ENCODE peak calls at places on chromosomes 6 and 20, in six cellular contexts. One of them, this sample, is unnamed. For H3K4me1, the result is how much of the 10 kb centered on the place peaks cover.

GRCh38 chr6:53320964-53321363 is 27.8 kb downstream of the ELOVL5 start:
- DNase-seq in pancreas: no peak
- DNase-seq in tibial artery: no peak
- DNase-seq in neuronal stem cell: no peak
- DNase-seq in CD8-positive, alpha-beta T cell: no peak
- DNase-seq in breast epithelium: no peak
- DNase-seq in this sample: no peak

GRCh38 chr20:10558635-10559187 is 115.1 kb downstream of the JAG1 start:
- DNase-seq in CD8-positive, alpha-beta T cell: peak
- DNase-seq in breast epithelium: no peak
- DNase-seq in neuronal stem cell: no peak
- DNase-seq in pancreas: no peak
- DNase-seq in tibial artery: no peak
- DNase-seq in this sample: no peak

GRCh38 chr20:23419657-23419994 is 1.7 kb downstream of the NAPB start:
- DNase-seq in breast epithelium: no peak
- DNase-seq in tibial artery: no peak
- DNase-seq in pancreas: no peak
- DNase-seq in CD8-positive, alpha-beta T cell: no peak
- DNase-seq in neuronal stem cell: no peak
- DNase-seq in this sample: no peak

GRCh38 chr20:63941282-63942060 is 14.7 kb downstream of the UCKL1 start:
- DNase-seq in CD8-positive, alpha-beta T cell: peak
- DNase-seq in neuronal stem cell: no peak
- DNase-seq in pancreas: peak
- DNase-seq in breast epithelium: no peak
- DNase-seq in tibial artery: peak
- DNase-seq in this sample: peak

GRCh38 chr6:25180630-25181375 is 98.4 kb upstream of the CARMIL1 start:
- DNase-seq in CD8-positive, alpha-beta T cell: no peak
- DNase-seq in neuronal stem cell: no peak
- DNase-seq in breast epithelium: no peak
- DNase-seq in tibial artery: no peak
- DNase-seq in pancreas: no peak
- DNase-seq in this sample: no peak

GRCh38 chr6:124997196-124997875 is 35.1 kb downstream of the RNF217 start:
- DNase-seq in neuronal stem cell: no peak
- DNase-seq in CD8-positive, alpha-beta T cell: no peak
- DNase-seq in tibial artery: no peak
- DNase-seq in pancreas: no peak
- DNase-seq in breast epithelium: no peak
- DNase-seq in this sample: no peak

GRCh38 chr6:136415351-136416005 is 125.8 kb upstream of the BCLAF1 start:
- DNase-seq in breast epithelium: no peak
- DNase-seq in neuronal stem cell: no peak
- DNase-seq in tibial artery: peak
- DNase-seq in pancreas: no peak
- DNase-seq in CD8-positive, alpha-beta T cell: no peak
- DNase-seq in this sample: no peak

GRCh38 chr6:111263837-111264236 is 176.5 kb downstream of the SLC16A10 start:
- DNase-seq in breast epithelium: no peak
- DNase-seq in CD8-positive, alpha-beta T cell: no peak
- DNase-seq in pancreas: no peak
- DNase-seq in neuronal stem cell: no peak
- DNase-seq in tibial artery: no peak
- DNase-seq in this sample: no peak

GRCh38 chr20:10434832-10435812 is at the start of gene SLX4IP:
- DNase-seq in tibial artery: peak
- DNase-seq in CD8-positive, alpha-beta T cell: peak
- DNase-seq in breast epithelium: peak
- DNase-seq in neuronal stem cell: peak
- DNase-seq in pancreas: peak
- DNase-seq in this sample: peak

GRCh38 chr6:125421853-125422252 is 120.1 kb upstream of the HDDC2 start:
- DNase-seq in breast epithelium: no peak
- DNase-seq in CD8-positive, alpha-beta T cell: no peak
- DNase-seq in tibial artery: peak
- DNase-seq in neuronal stem cell: peak
- DNase-seq in pancreas: no peak
- DNase-seq in this sample: peak

GRCh38 chr6:37204014-37204751 is 34.2 kb downstream of the PIM1 start:
- DNase-seq in tibial artery: no peak
- DNase-seq in pancreas: peak
- DNase-seq in breast epithelium: no peak
- DNase-seq in neuronal stem cell: no peak
- DNase-seq in CD8-positive, alpha-beta T cell: no peak
- DNase-seq in this sample: no peak

DNA sequence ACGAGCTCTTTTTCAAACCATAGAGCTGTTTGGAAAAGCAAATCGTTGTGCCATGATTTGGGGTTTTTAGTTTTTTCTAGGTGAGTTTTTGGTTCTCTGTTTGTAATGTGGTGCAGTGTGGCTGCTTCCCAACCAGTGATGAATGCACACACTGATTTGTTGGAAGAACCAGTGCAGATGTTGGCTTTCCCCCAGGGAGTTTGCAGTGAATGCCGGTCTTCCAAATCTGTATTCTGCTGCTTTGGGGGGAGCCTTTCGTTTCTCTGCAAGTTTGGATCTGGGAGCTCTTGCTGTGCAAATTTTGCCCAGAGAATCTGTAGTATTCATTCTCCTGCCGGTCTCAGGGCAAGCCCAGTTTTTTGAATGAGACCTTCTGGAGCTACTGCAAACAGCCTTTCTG is 14.5 kb downstream of the HECA start:
- DNase-seq in tibial artery: no peak
- DNase-seq in breast epithelium: no peak
- DNase-seq in CD8-positive, alpha-beta T cell: no peak
- DNase-seq in pancreas: no peak
- DNase-seq in neuronal stem cell: no peak
- DNase-seq in this sample: no peak
- H3K4me1 ChIP-seq in tibial artery: under half
- H3K4me1 ChIP-seq in breast epithelium: under half
- H3K4me1 ChIP-seq in CD8-positive, alpha-beta T cell: half or more
- H3K4me1 ChIP-seq in pancreas: under half
- H3K4me1 ChIP-seq in neuronal stem cell: under half
- H3K4me1 ChIP-seq in this sample: half or more

DNA sequence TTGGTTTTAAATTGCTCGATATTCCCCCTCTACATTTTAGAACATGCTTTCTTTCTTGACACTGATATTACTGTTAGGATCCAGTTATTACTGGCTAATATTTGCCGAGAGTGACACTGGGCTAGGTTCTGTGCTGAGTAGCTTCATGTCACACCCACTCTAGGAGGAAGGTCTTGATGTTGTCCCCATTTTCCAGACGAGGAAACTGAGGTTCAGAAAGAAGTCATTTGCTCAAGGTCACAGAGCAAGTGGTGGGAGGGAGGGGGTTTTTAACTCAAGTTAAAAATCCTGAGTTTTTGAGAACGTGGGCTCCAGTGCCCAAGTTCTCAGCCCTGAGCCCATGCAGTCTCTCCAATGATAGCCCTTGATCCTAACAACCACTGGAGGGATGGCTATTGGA is 18.9 kb downstream of the TGM2 start:
- DNase-seq in neuronal stem cell: no peak
- DNase-seq in CD8-positive, alpha-beta T cell: no peak
- DNase-seq in pancreas: no peak
- DNase-seq in tibial artery: no peak
- DNase-seq in breast epithelium: no peak
- DNase-seq in this sample: no peak
- H3K4me1 ChIP-seq in neuronal stem cell: under half
- H3K4me1 ChIP-seq in CD8-positive, alpha-beta T cell: under half
- H3K4me1 ChIP-seq in pancreas: under half
- H3K4me1 ChIP-seq in tibial artery: under half
- H3K4me1 ChIP-seq in breast epithelium: under half
- H3K4me1 ChIP-seq in this sample: under half

GRCh38 chr6:30610065-30610464 is 7.0 kb downstream of the PPP1R10 start:
- DNase-seq in pancreas: no peak
- DNase-seq in tibial artery: no peak
- DNase-seq in breast epithelium: no peak
- DNase-seq in CD8-positive, alpha-beta T cell: no peak
- DNase-seq in neuronal stem cell: no peak
- DNase-seq in this sample: no peak
- H3K4me1 ChIP-seq in pancreas: under half
- H3K4me1 ChIP-seq in tibial artery: under half
- H3K4me1 ChIP-seq in breast epithelium: under half
- H3K4me1 ChIP-seq in CD8-positive, alpha-beta T cell: half or more
- H3K4me1 ChIP-seq in neuronal stem cell: under half
- H3K4me1 ChIP-seq in this sample: under half

GRCh38 chr20:53656653-53657288 is 63.1 kb upstream of the ZNF217 start:
- DNase-seq in CD8-positive, alpha-beta T cell: no peak
- DNase-seq in neuronal stem cell: no peak
- DNase-seq in pancreas: no peak
- DNase-seq in breast epithelium: no peak
- DNase-seq in tibial artery: no peak
- DNase-seq in this sample: no peak
- H3K4me1 ChIP-seq in CD8-positive, alpha-beta T cell: half or more
- H3K4me1 ChIP-seq in neuronal stem cell: under half
- H3K4me1 ChIP-seq in pancreas: under half
- H3K4me1 ChIP-seq in breast epithelium: under half
- H3K4me1 ChIP-seq in tibial artery: under half
- H3K4me1 ChIP-seq in this sample: under half

GRCh38 chr20:62409935-62410741 is 3.1 kb upstream of the CABLES2 start:
- DNase-seq in neuronal stem cell: peak
- DNase-seq in breast epithelium: peak
- DNase-seq in tibial artery: no peak
- DNase-seq in CD8-positive, alpha-beta T cell: peak
- DNase-seq in pancreas: peak
- DNase-seq in this sample: peak

GRCh38 chr20:62409086-62409853 is 2.2 kb upstream of the CABLES2 start:
- DNase-seq in breast epithelium: no peak
- DNase-seq in CD8-positive, alpha-beta T cell: no peak
- DNase-seq in tibial artery: no peak
- DNase-seq in pancreas: no peak
- DNase-seq in neuronal stem cell: no peak
- DNase-seq in this sample: no peak

GRCh38 chr20:62407221-62407992 is at the start of gene CABLES2:
- DNase-seq in pancreas: peak
- DNase-seq in neuronal stem cell: peak
- DNase-seq in breast epithelium: peak
- DNase-seq in tibial artery: peak
- DNase-seq in CD8-positive, alpha-beta T cell: peak
- DNase-seq in this sample: peak

GRCh38 chr20:62408055-62408454 is 970 bp upstream of the CABLES2 start:
- DNase-seq in neuronal stem cell: no peak
- DNase-seq in breast epithelium: no peak
- DNase-seq in pancreas: no peak
- DNase-seq in CD8-positive, alpha-beta T cell: no peak
- DNase-seq in tibial artery: no peak
- DNase-seq in this sample: no peak

DNA sequence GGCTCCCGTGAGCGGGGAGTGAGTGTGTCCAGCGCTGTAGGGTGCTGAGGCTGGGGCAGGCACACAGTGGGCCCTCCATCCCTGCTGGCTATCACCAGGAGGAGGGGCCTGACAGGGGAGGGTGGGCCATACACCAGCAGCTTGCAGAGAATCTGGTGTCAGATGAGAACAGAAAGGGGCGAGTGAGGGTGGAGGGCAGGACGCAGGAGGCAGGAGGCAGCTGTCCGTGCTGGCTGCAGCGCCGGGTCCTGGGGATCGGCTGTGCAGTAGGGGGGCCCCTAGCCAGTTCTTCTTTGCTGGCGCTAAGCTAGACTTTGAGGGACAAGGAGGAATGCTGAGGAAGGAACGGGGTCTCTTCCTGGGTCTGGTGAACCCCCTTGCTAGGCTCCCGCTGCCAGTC is 1.6 kb upstream of the CABLES2 start:
- DNase-seq in neuronal stem cell: no peak
- DNase-seq in pancreas: no peak
- DNase-seq in tibial artery: no peak
- DNase-seq in breast epithelium: no peak
- DNase-seq in CD8-positive, alpha-beta T cell: no peak
- DNase-seq in this sample: no peak
- H3K4me1 ChIP-seq in neuronal stem cell: under half
- H3K4me1 ChIP-seq in pancreas: under half
- H3K4me1 ChIP-seq in tibial artery: half or more
- H3K4me1 ChIP-seq in breast epithelium: under half
- H3K4me1 ChIP-seq in CD8-positive, alpha-beta T cell: under half
- H3K4me1 ChIP-seq in this sample: under half

DNA sequence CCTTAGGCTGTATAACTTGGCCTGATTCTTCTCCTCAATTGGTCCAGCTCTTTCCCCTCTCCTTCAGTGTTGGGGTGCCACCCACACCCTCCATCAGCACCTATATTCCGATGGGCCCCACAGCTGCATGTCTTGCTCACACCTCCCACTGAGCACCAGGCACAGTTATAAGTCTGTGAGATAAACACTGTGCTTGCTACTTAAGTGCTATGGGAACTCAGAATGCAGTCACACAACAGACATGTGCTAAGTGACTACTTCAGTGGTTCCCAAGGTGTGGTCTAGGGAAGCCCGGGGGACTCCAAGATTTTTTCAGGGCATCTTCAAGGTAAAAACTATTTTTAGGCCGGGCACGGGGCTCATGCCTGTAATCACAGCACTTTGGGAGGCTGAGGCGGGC is 7.3 kb downstream of the ZC3H12D start:
- DNase-seq in neuronal stem cell: no peak
- DNase-seq in pancreas: no peak
- DNase-seq in CD8-positive, alpha-beta T cell: no peak
- DNase-seq in breast epithelium: no peak
- DNase-seq in tibial artery: no peak
- DNase-seq in this sample: no peak
- H3K4me1 ChIP-seq in neuronal stem cell: under half
- H3K4me1 ChIP-seq in pancreas: under half
- H3K4me1 ChIP-seq in CD8-positive, alpha-beta T cell: under half
- H3K4me1 ChIP-seq in breast epithelium: under half
- H3K4me1 ChIP-seq in tibial artery: under half
- H3K4me1 ChIP-seq in this sample: under half

GRCh38 chr6:56668158-56668557 is 25.5 kb upstream of the DST start:
- DNase-seq in CD8-positive, alpha-beta T cell: no peak
- DNase-seq in tibial artery: no peak
- DNase-seq in pancreas: no peak
- DNase-seq in neuronal stem cell: no peak
- DNase-seq in breast epithelium: no peak
- DNase-seq in this sample: no peak
- H3K4me1 ChIP-seq in CD8-positive, alpha-beta T cell: under half
- H3K4me1 ChIP-seq in tibial artery: under half
- H3K4me1 ChIP-seq in pancreas: under half
- H3K4me1 ChIP-seq in neuronal stem cell: under half
- H3K4me1 ChIP-seq in breast epithelium: under half
- H3K4me1 ChIP-seq in this sample: half or more

This sample was measured in psoas muscle.